ENCODE peak calls at places on chromosomes 11 and 22, in seven cellular contexts. K is thoracic aorta, O is A549, Z is GM20000, G is heart right ventricle, N is AG09319, X is brain microvascular endothelial cell. C is an unnamed sample.
A peak's percentile ranks its signal among the peaks of the same experiment; 100 is the strongest.

GRCh38 chr11:131897976-131898375 is 527.6 kb downstream of the NTM start:
- DNase-seq in O (no peak), X (peak; percentile 82), G (no peak), N (no peak), K (no peak), Z (no peak), C (no peak)

GRCh38 chr11:58726594-58727414 is 4.9 kb downstream of the GLYAT start:
- DNase-seq in O (no peak), K (no peak), N (no peak), Z (no peak), X (no peak), G (no peak), C (no peak)

GRCh38 chr11:11129118-11129517 is 223.9 kb downstream of the CSNK2A3 start:
- DNase-seq in G (no peak), K (no peak), O (no peak), N (no peak), Z (no peak), X (no peak), C (no peak)

GRCh38 chr11:62472063-62472884 is 53.4 kb downstream of the SCGB1A1 start:
- DNase-seq in X (no peak), O (peak; percentile 57), G (no peak), N (no peak), K (no peak), Z (no peak), C (no peak)

GRCh38 chr22:24358105-24358836 is 69.1 kb upstream of the ADORA2A start:
- DNase-seq in G (no peak), X (no peak), Z (no peak), N (no peak), K (no peak), O (no peak), C (no peak)

GRCh38 chr11:27319065-27319464 is 44.0 kb downstream of the CCDC34 start:
- DNase-seq in X (peak; percentile 75), K (no peak), Z (peak; percentile 61), G (no peak), O (peak; percentile 66), N (peak; percentile 20), C (peak; percentile 21)

GRCh38 chr22:26892401-26893033 is 235.1 kb downstream of the MIAT start:
- DNase-seq in O (peak; percentile 24), G (no peak), X (no peak), K (no peak), Z (no peak), N (no peak), C (no peak)

GRCh38 chr11:6083129-6083528 is 24.4 kb upstream of the OR56B4 start:
- DNase-seq in N (no peak), K (no peak), G (no peak), Z (no peak), X (no peak), O (no peak), C (no peak)

GRCh38 chr11:28342704-28343103 is 234.5 kb downstream of the METTL15 start:
- DNase-seq in Z (no peak), G (no peak), O (peak; percentile 12), X (no peak), K (no peak), N (no peak), C (no peak)

GRCh38 chr22:17872491-17872890 is 98.2 kb upstream of the BID start:
- DNase-seq in G (no peak), K (no peak), X (no peak), Z (no peak), O (no peak), N (no peak), C (no peak)

GRCh38 chr11:65425971-65426838 is 3.6 kb downstream of the NEAT1 start:
- DNase-seq in X (peak; percentile 38), O (peak; percentile 78), Z (peak; percentile 68), G (no peak), K (no peak), N (no peak), C (peak; percentile 61)

GRCh38 chr11:34173050-34173449 is 67.6 kb downstream of the NAT10 start:
- DNase-seq in G (no peak), Z (no peak), K (no peak), X (no peak), N (no peak), O (no peak), C (no peak)

GRCh38 chr11:75762885-75763284 is 5.7 kb upstream of the DGAT2 start:
- DNase-seq in G (no peak), N (peak; percentile 34), Z (no peak), K (no peak), O (peak; percentile 22), X (no peak), C (no peak)

GRCh38 chr11:17508306-17508705 is 31.7 kb upstream of the ABCC8 start:
- DNase-seq in X (no peak), G (no peak), N (no peak), K (no peak), Z (no peak), O (no peak), C (no peak)

GRCh38 chr11:120522021-120522420 is 10.5 kb downstream of the GRIK4 start:
- DNase-seq in K (no peak), O (no peak), Z (no peak), G (no peak), X (no peak), N (no peak), C (no peak)

GRCh38 chr22:22787805-22788459 is 99.7 kb upstream of the IGLL5 start:
- DNase-seq in Z (peak; percentile 76), X (peak; percentile 20), O (peak; percentile 52), G (no peak), N (no peak), K (no peak), C (peak; percentile 81)

GRCh38 chr22:30362632-30363281 is 6.0 kb downstream of the CCDC157 start:
- DNase-seq in Z (no peak), X (no peak), O (no peak), N (no peak), K (no peak), G (no peak), C (no peak)

GRCh38 chr11:10108901-10109665 is 184.9 kb downstream of the SBF2 start:
- DNase-seq in G (peak; percentile 41), K (no peak), O (no peak), N (peak; percentile 25), Z (no peak), X (no peak), C (no peak)

GRCh38 chr11:87356428-87356827 is 318.7 kb downstream of the TMEM135 start:
- DNase-seq in O (no peak), N (no peak), Z (no peak), G (no peak), X (no peak), K (no peak), C (no peak)

GRCh38 chr11:114478768-114479167 is 39.5 kb downstream of the REXO2 start:
- DNase-seq in N (no peak), K (no peak), X (no peak), O (no peak), Z (no peak), G (no peak), C (no peak)

GRCh38 chr22:37331034-37331428 is 48.7 kb downstream of the CYTH4 start:
- DNase-seq in O (no peak), G (no peak), X (peak; percentile 53), Z (no peak), K (no peak), N (no peak), C (no peak)
- TF ChIP-seq CTCF in O (no peak), G (no peak), X (no peak), Z (no peak), K (no peak), N (no peak), C (no peak)

DNA sequence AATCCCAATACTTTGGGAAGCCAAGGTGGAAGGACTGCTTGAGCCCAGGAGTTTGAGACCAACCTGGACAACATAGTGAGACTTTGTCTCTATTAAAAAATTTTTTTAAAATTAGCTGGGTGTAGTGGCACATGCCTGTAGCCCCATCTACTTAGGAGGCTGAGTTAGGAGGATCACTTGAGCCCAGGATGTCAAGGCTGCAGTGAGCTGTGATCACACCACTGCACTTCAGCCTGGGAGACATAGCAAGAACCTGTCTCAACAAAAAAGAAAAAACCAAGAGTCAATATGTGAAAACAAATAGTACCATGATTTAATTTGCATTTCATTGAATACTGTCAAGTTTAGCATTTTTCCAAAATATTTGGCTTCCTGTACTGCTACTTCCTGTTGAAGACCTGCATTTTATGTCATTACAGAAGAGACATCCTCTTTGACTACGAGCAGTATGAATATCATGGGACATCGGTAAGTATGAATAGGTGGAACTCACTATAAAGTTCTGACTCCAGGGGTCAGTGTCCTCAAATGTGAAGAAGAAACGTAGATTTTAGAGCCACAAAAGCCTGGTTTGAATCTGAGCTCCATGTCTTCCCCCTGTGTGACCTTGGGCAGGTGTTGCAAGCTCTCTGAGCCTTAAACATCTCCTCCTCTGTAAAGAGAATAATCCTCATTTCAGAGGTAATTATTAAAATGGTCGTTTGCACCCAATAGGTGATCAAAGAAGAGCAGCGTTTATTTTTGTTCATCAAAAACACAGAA is 16.0 kb downstream of the CDC45 start:
- DNase-seq in N (no peak), K (no peak), X (peak; percentile 24), Z (no peak), G (no peak), O (peak; percentile 18), C (no peak)
- TF ChIP-seq CTCF in N (peak; percentile 9), K (no peak), X (peak; percentile 33), Z (no peak), G (peak; percentile 50), O (no peak), C (no peak)

GRCh38 chr11:125085301-125086081 is 22.4 kb downstream of the SLC37A2 start:
- DNase-seq in X (no peak), Z (no peak), G (no peak), O (no peak), N (no peak), K (no peak), C (no peak)
- TF ChIP-seq CTCF in X (peak; percentile 21), Z (no peak), G (no peak), O (no peak), N (no peak), K (no peak), C (no peak)

GRCh38 chr11:2202071-2202899 is 30.7 kb upstream of the TH start:
- DNase-seq in N (no peak), G (no peak), X (no peak), K (no peak), Z (no peak), O (no peak), C (no peak)

GRCh38 chr11:2201542-2201941 is 29.9 kb upstream of the TH start:
- DNase-seq in O (no peak), K (no peak), N (no peak), G (no peak), X (no peak), Z (no peak), C (no peak)

GRCh38 chr11:2204361-2205213 is 33.0 kb upstream of the TH start:
- DNase-seq in O (no peak), K (no peak), G (no peak), N (no peak), Z (no peak), X (no peak), C (peak; percentile 4)

GRCh38 chr11:2203440-2204259 is 32.0 kb upstream of the TH start:
- DNase-seq in K (no peak), Z (no peak), O (no peak), N (no peak), X (no peak), G (no peak), C (no peak)

GRCh38 chr11:2202900-2203439 is 31.4 kb upstream of the TH start:
- DNase-seq in N (no peak), X (no peak), K (no peak), O (no peak), Z (no peak), G (no peak), C (no peak)
- TF ChIP-seq CTCF in N (no peak), X (no peak), K (no peak), O (no peak), Z (no peak), G (no peak), C (no peak)

C was measured in activated CD8-positive, alpha-beta T cell treated with anti-CD3 and anti-CD28 coated beads for 36 hours.